ENCODE peak calls at places on chromosomes 16 and 17, in four cellular contexts. E, Z, O and T are unnamed samples.

GRCh38 chr17:68106085-68106484 is 70.5 kb downstream of the KPNA2 start:
- DNase-seq in Z (no peak), O (no peak), E (no peak), T (no peak)

GRCh38 chr17:21041753-21042433 is 918 bp downstream of the USP22 start:
- DNase-seq in Z (no peak), E (peak; percentile 59), O (no peak), T (peak; percentile 76)

GRCh38 chr16:15482068-15482747 is 47.8 kb downstream of the BMERB1 start:
- DNase-seq in E (no peak), Z (no peak), O (peak; percentile 95), T (no peak)

GRCh38 chr17:61490540-61490975 is 38.3 kb downstream of the TBX4 start:
- DNase-seq in E (no peak), Z (no peak), O (peak; percentile 58), T (no peak)

GRCh38 chr17:9937164-9937835 is 32.2 kb upstream of the RCVRN start:
- DNase-seq in O (no peak), Z (no peak), E (peak; percentile 69), T (peak; percentile 10)

GRCh38 chr17:38693700-38694329 is 11.3 kb upstream of the MLLT6 start:
- DNase-seq in O (no peak), E (no peak), Z (no peak), T (peak; percentile 60)

GRCh38 chr17:42111901-42112551 is 488 bp downstream of the DHX58 start:
- DNase-seq in Z (no peak), E (no peak), O (no peak), T (no peak)

GRCh38 chr16:10929853-10930754 is 12.2 kb downstream of the DEXI start:
- DNase-seq in E (no peak), Z (no peak), O (no peak), T (no peak)

GRCh38 chr17:78257810-78258322 is 26.4 kb downstream of the TMEM235 start:
- DNase-seq in O (no peak), E (no peak), Z (no peak), T (no peak)

GRCh38 chr16:69930117-69930776 is 20.9 kb upstream of the CLEC18A start:
- DNase-seq in E (no peak), O (no peak), Z (no peak), T (no peak)

GRCh38 chr17:29640413-29640812 is 17.7 kb upstream of the CORO6 start:
- DNase-seq in E (no peak), O (peak; percentile 27), Z (no peak), T (no peak)

GRCh38 chr17:18132711-18133110 is 24.2 kb downstream of the MYO15A start:
- DNase-seq in E (no peak), O (no peak), Z (no peak), T (no peak)

GRCh38 chr16:68331879-68332410 is 21.1 kb downstream of the PRMT7 start:
- DNase-seq in Z (no peak), O (peak; percentile 59), E (no peak), T (no peak)

GRCh38 chr17:39219647-39220154 is 6.0 kb downstream of the STAC2 start:
- DNase-seq in Z (no peak), O (no peak), E (no peak), T (peak; percentile 71)

GRCh38 chr17:63436523-63437110 is 9.5 kb downstream of the CYB561 start:
- DNase-seq in O (no peak), E (peak; percentile 40), Z (no peak), T (no peak)

GRCh38 chr16:70715860-70716357 is 30.1 kb upstream of the MTSS2 start:
- DNase-seq in O (no peak), E (no peak), Z (no peak), T (peak; percentile 24)

GRCh38 chr17:58415371-58416055 is 1.8 kb downstream of the RNF43 start:
- DNase-seq in E (no peak), O (no peak), Z (no peak), T (no peak)

GRCh38 chr17:28071891-28072606 is 29.6 kb downstream of the NLK start:
- DNase-seq in E (no peak), O (no peak), Z (no peak), T (no peak)

GRCh38 chr16:28910046-28911031 is 14.7 kb downstream of the RABEP2 start:
- DNase-seq in Z (no peak), O (no peak), E (no peak), T (no peak)

GRCh38 chr17:63786961-63787711 is 13.2 kb downstream of the DDX42 start:
- DNase-seq in O (no peak), Z (no peak), E (no peak), T (no peak)

GRCh38 chr16:88409296-88410065 is 26.7 kb downstream of the ZNF469 start:
- DNase-seq in O (no peak), E (no peak), Z (no peak), T (no peak)

GRCh38 chr16:25606069-25606468 is 85.7 kb upstream of the HS3ST4 start:
- DNase-seq in E (no peak), Z (no peak), O (no peak), T (no peak)

GRCh38 chr16:79175286-79176057 is 425.1 kb downstream of the MAF start:
- DNase-seq in O (no peak), E (no peak), Z (no peak), T (no peak)